ENCODE peak calls at places on chromosomes 13 and 19, in six cellular contexts. K, C, R, P, J and B are unnamed samples.

GRCh38 chr19:41587101-41587837 is 11.3 kb downstream of the CEACAM21 start:
- DNase-seq in K (no peak), P (no peak), R (no peak), C (no peak), J (no peak), B (no peak)

GRCh38 chr13:107271226-107271625 is 703.3 kb upstream of the ARGLU1 start:
- DNase-seq in C (no peak), R (peak), P (no peak), K (no peak), J (peak), B (no peak)

GRCh38 chr13:113832631-113833030 is 31.2 kb downstream of the GAS6 start:
- DNase-seq in R (no peak), P (no peak), C (no peak), K (no peak), J (no peak), B (no peak)

GRCh38 chr19:51274037-51274370 is 23.1 kb downstream of the SIGLECL1 start:
- DNase-seq in C (no peak), K (no peak), R (no peak), P (no peak), J (no peak), B (no peak)

GRCh38 chr19:4012092-4012974 is 4.8 kb downstream of the PIAS4 start:
- DNase-seq in R (no peak), J (peak), C (no peak), K (no peak), P (no peak), B (no peak)

GRCh38 chr13:76723551-76724232 is 162.5 kb downstream of the KCTD12 start:
- DNase-seq in K (no peak), J (no peak), C (no peak), R (no peak), P (peak), B (peak)

GRCh38 chr13:24208314-24208713 is 47.8 kb downstream of the SPATA13 start:
- DNase-seq in C (no peak), P (peak), J (peak), R (peak), K (no peak), B (peak)

GRCh38 chr19:29687897-29688728 is 22.9 kb downstream of the PLEKHF1 start:
- DNase-seq in K (no peak), P (no peak), R (no peak), C (no peak), J (peak), B (peak)

GRCh38 chr19:17846146-17846545 is 1.6 kb downstream of the JAK3 start:
- DNase-seq in C (no peak), R (no peak), P (no peak), K (no peak), J (no peak), B (no peak)

GRCh38 chr13:110337287-110337686 is 30.2 kb downstream of the COL4A2 start:
- DNase-seq in P (no peak), J (no peak), C (no peak), K (no peak), R (no peak), B (no peak)

GRCh38 chr13:99516153-99516929 is 15.1 kb downstream of the TM9SF2 start:
- DNase-seq in P (no peak), C (no peak), K (no peak), R (no peak), J (no peak), B (no peak)

GRCh38 chr19:34314437-34315313 is 50.3 kb upstream of the GPI start:
- DNase-seq in R (no peak), K (no peak), C (no peak), P (no peak), J (no peak), B (no peak)

GRCh38 chr19:28168557-28168956 is 1044.4 kb downstream of the UQCRFS1 start:
- DNase-seq in C (no peak), K (no peak), J (no peak), R (peak), P (no peak), B (no peak)

GRCh38 chr13:107258599-107259187 is 690.8 kb upstream of the ARGLU1 start:
- DNase-seq in R (no peak), J (no peak), K (no peak), P (no peak), C (no peak), B (no peak)

GRCh38 chr19:55809381-55810058 is 22.3 kb downstream of the NLRP11 start:
- DNase-seq in C (no peak), P (no peak), K (no peak), R (peak), J (peak), B (peak)

GRCh38 chr19:47607564-47608073 is 1.3 kb upstream of the BICRA start:
- DNase-seq in R (no peak), K (no peak), J (no peak), C (no peak), P (no peak), B (no peak)